ENCODE peak calls at places on chromosomes 16 and 17, in four cellular contexts. L is NCI-H1930; W is kidney glomerular epithelial cell; Y is stimulated activated CD4-positive, alpha-beta T cell treated with anti-CD3 and anti-CD28 coated beads, Interleukin-1b, Interleukin-23, amount 100 ng/mL, for 4 hours. E is an unnamed sample.

GRCh38 chr17:68346448-68346847 is 55.2 kb downstream of the ARSG start:
- DNase-seq in L (no peak), W (no peak), Y (peak), E (no peak)

GRCh38 chr16:85652431-85653221 is 36.1 kb downstream of the GINS2 start:
- DNase-seq in W (peak), L (peak), Y (no peak), E (peak)

GRCh38 chr16:88839026-88839529 is 17.7 kb downstream of the GALNS start:
- DNase-seq in W (no peak), L (no peak), Y (no peak), E (no peak)

GRCh38 chr17:19935169-19935568 is 42.5 kb downstream of the AKAP10 start:
- DNase-seq in Y (no peak), W (no peak), L (no peak), E (no peak)

GRCh38 chr17:1188812-1189211 is 9.0 kb upstream of the ABR start:
- DNase-seq in L (no peak), Y (no peak), W (no peak), E (peak)

GRCh38 chr16:66578596-66579531 is at the start of gene CMTM2:
- DNase-seq in Y (no peak), L (no peak), W (no peak), E (no peak)

GRCh38 chr16:89052191-89052787 is 41.4 kb upstream of the ACSF3 start:
- DNase-seq in Y (no peak), W (no peak), L (no peak), E (no peak)

GRCh38 chr17:71460943-71461342 is 659.9 kb upstream of the SOX9 start:
- DNase-seq in L (no peak), W (peak), Y (no peak), E (peak)

GRCh38 chr16:88747588-88748301 is 37.3 kb downstream of the PIEZO1 start:
- DNase-seq in L (no peak), Y (no peak), W (no peak), E (no peak)

GRCh38 chr16:53372942-53373871 is 61.1 kb upstream of the RBL2 start:
- DNase-seq in L (no peak), Y (peak), W (no peak), E (no peak)

GRCh38 chr17:48575673-48576478 is 2.3 kb downstream of the HOXB4 start:
- DNase-seq in Y (no peak), L (no peak), W (no peak), E (peak)

GRCh38 chr16:50263940-50264929 is 2.1 kb upstream of the ADCY7 start:
- DNase-seq in Y (no peak), W (no peak), L (no peak), E (peak)

GRCh38 chr16:84387021-84387420 is 18.7 kb downstream of the ATP2C2 start:
- DNase-seq in Y (no peak), L (no peak), W (no peak), E (no peak)

GRCh38 chr16:68179196-68179795 is 56.6 kb downstream of the ESRP2 start:
- DNase-seq in W (no peak), L (no peak), Y (no peak), E (peak)

GRCh38 chr17:37116802-37117201 is 168.0 kb downstream of the AATF start:
- DNase-seq in Y (no peak), L (no peak), W (no peak), E (no peak)

GRCh38 chr17:11026903-11027302 is 189.0 kb upstream of the PIRT start:
- DNase-seq in L (no peak), Y (no peak), W (no peak), E (no peak)

GRCh38 chr17:26809033-26809432 is 484.9 kb upstream of the WSB1 start:
- DNase-seq in Y (no peak), W (no peak), L (no peak), E (peak)

GRCh38 chr16:54939537-54940278 is 9.0 kb downstream of the IRX5 start:
- DNase-seq in W (no peak), Y (no peak), L (no peak), E (no peak)

GRCh38 chr16:8628981-8629725 is 7.7 kb downstream of the METTL22 start:
- DNase-seq in L (no peak), W (no peak), Y (no peak), E (no peak)

GRCh38 chr17:56112086-56112485 is 41.2 kb upstream of the ANKFN1 start:
- DNase-seq in Y (no peak), W (no peak), L (no peak), E (peak)

GRCh38 chr16:719815-720506 is 985 bp upstream of the ANTKMT start:
- DNase-seq in L (no peak), W (no peak), Y (no peak), E (no peak)

GRCh38 chr17:47981462-47981861 is 10.5 kb downstream of the CDK5RAP3 start:
- DNase-seq in W (no peak), Y (no peak), L (no peak), E (no peak)

GRCh38 chr16:70701596-70701995 is 15.7 kb upstream of the MTSS2 start:
- DNase-seq in L (no peak), W (no peak), Y (no peak), E (no peak)

GRCh38 chr16:58290861-58291260 is 4.0 kb downstream of the PRSS54 start:
- DNase-seq in L (no peak), Y (no peak), W (no peak), E (no peak)

GRCh38 chr16:12271006-12271405 is 294.5 kb downstream of the SNX29 start:
- DNase-seq in W (no peak), Y (no peak), L (peak), E (peak)

GRCh38 chr17:8255499-8255898 is 6.4 kb downstream of the PFAS start:
- DNase-seq in W (no peak), L (no peak), Y (no peak), E (no peak)

GRCh38 chr17:75650874-75651273 is 16.1 kb downstream of the RECQL5 start:
- DNase-seq in W (no peak), L (no peak), Y (no peak), E (no peak)

GRCh38 chr17:21214777-21215541 is 998 bp upstream of the TMEM11 start:
- DNase-seq in W (peak), L (no peak), Y (no peak), E (peak)

GRCh38 chr17:47650525-47651522 is 1.1 kb downstream of the KPNB1 start:
- DNase-seq in W (peak), L (peak), Y (peak), E (peak)

GRCh38 chr17:57283203-57283971 is 27.1 kb downstream of the MSI2 start:
- DNase-seq in L (no peak), Y (no peak), W (no peak), E (no peak)

GRCh38 chr16:69618307-69618706 is 52.5 kb downstream of the NFAT5 start:
- DNase-seq in L (no peak), Y (no peak), W (no peak), E (peak)

E was measured in fibroblast of the aortic adventitia.